ENCODE peak calls at places on chromosomes 5 and 9, in four cellular contexts. E is fibroblast of lung, O is mammary epithelial cell, Z is adipocyte. H is an unnamed sample.

GRCh38 chr9:89663264-89663970 is 58.6 kb downstream of the GADD45G start:
- DNase-seq in O (no peak), E (no peak), Z (no peak), H (no peak)

GRCh38 chr9:92312887-92313623 is 12.1 kb downstream of the NOL8 start:
- DNase-seq in Z (peak; percentile 22), O (peak; percentile 61), E (no peak), H (no peak)

GRCh38 chr5:1357946-1358725 is 13.2 kb upstream of the CLPTM1L start:
- DNase-seq in O (no peak), E (no peak), Z (no peak), H (no peak)

GRCh38 chr5:31036407-31036806 is 157.1 kb upstream of the CDH6 start:
- DNase-seq in O (no peak), E (peak; percentile 37), Z (peak; percentile 77), H (no peak)

GRCh38 chr5:165201364-165202143 is 1696.1 kb downstream of the MAT2B start:
- DNase-seq in Z (no peak), O (peak; percentile 1), E (peak; percentile 90), H (no peak)

GRCh38 chr9:78443946-78444345 is 147.0 kb downstream of the PSAT1 start:
- DNase-seq in Z (no peak), E (no peak), O (no peak), H (no peak)

GRCh38 chr9:89781838-89782237 is 177.0 kb downstream of the GADD45G start:
- DNase-seq in O (no peak), E (no peak), Z (no peak), H (no peak)

GRCh38 chr5:154970759-154971158 is 29.9 kb downstream of the MRPL22 start:
- DNase-seq in Z (no peak), E (no peak), O (peak; percentile 36), H (no peak)

GRCh38 chr9:130696139-130696650 is 2.6 kb downstream of the EXOSC2 start:
- DNase-seq in O (no peak), E (no peak), Z (no peak), H (no peak)

GRCh38 chr5:102130386-102130785 is 165.7 kb downstream of the SLCO4C1 start:
- DNase-seq in Z (no peak), O (no peak), E (no peak), H (no peak)

GRCh38 chr9:81848472-81848871 is 79.8 kb upstream of the SPATA31D4 start:
- DNase-seq in Z (peak; percentile 65), O (peak; percentile 32), E (peak; percentile 66), H (no peak)

DNA sequence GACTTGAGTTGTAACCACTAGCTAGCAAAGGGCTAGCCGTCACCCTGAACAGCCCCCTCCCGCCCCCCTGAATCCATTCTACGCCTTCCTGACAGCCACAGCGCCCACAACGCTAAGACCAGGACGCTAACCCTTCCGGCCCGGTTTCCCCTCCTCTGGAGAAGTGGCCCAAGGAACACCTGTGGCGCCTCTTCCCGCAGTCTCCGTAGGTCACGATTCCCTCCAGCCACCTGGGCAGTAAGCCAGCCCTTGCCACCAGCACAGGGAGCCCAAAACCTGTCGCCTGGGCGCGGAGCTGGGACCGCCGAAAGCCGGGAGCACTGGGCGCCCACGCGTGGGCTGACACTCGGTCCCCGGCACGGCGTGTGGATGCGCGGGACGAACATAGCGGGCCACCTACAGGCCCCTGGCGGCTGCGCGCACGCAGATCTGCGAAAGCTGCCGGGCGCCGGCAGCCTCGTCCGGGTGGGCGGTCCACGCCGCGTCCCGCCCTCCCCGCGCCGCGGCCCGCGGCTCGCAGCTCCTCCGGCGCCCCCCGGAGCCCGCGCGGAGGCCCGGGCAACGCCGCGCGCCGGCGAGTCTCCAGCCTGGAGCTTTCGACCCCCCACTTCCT is 596 bp downstream of the IRF1 start:
- DNase-seq in E (peak; percentile 45), O (no peak), Z (peak; percentile 75), H (peak; percentile 64)
- H3K4me3 ChIP-seq in E (peak overlapping the region; percentile 90), O (peak overlapping the region; percentile 86), Z (peak overlapping the region; percentile 93), H (peak overlapping the region; percentile 85)

GRCh38 chr9:121194730-121195129 is 6.9 kb downstream of the RAB14 start:
- DNase-seq in O (peak; percentile 85), E (no peak), Z (no peak), H (no peak)
- H3K4me1 ChIP-seq in O (peaks cover 42% of the 10 kb centered on the region), E (peaks cover 8% of the 10 kb centered on the region), Z (peaks cover 97% of the 10 kb centered on the region), H (peaks cover 56% of the 10 kb centered on the region)

GRCh38 chr9:91117959-91118651 is 243.6 kb downstream of the AUH start:
- DNase-seq in Z (peak; percentile 80), O (no peak), E (peak; percentile 95), H (peak; percentile 87)

GRCh38 chr9:91117474-91117891 is 244.2 kb downstream of the AUH start:
- DNase-seq in O (no peak), E (no peak), Z (no peak), H (peak; percentile 53)

GRCh38 chr9:91120200-91120599 is 241.5 kb downstream of the AUH start:
- DNase-seq in E (no peak), Z (no peak), O (no peak), H (no peak)

GRCh38 chr9:91119147-91119546 is 242.6 kb downstream of the AUH start:
- DNase-seq in E (peak; percentile 54), Z (peak; percentile 72), O (peak; percentile 81), H (no peak)

DNA sequence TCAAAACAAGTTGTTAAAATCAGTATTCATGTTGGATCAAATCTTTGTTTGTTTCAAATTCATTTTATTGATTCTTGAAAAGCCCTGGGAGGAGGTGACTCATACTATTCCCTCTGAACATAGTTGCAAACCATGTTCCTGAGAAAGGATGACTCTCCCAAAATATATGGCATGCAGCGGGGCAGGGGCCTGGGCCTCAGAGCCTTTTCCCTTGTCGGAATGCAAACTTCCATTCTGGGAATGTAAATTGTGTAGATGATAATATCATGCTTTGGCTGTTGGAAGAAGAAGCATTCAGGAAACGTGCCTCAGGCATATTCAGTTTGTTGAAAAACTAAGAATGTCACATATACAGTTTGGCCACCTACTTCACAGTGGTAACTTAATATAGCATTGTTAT is 242.0 kb downstream of the AUH start:
- DNase-seq in Z (peak; percentile 76), E (peak; percentile 84), O (peak; percentile 36), H (no peak)
- H3K4me3 ChIP-seq in Z (peak overlapping the region; percentile 72), E (no peak overlapping the region), O (no peak overlapping the region), H (no peak overlapping the region)

DNA sequence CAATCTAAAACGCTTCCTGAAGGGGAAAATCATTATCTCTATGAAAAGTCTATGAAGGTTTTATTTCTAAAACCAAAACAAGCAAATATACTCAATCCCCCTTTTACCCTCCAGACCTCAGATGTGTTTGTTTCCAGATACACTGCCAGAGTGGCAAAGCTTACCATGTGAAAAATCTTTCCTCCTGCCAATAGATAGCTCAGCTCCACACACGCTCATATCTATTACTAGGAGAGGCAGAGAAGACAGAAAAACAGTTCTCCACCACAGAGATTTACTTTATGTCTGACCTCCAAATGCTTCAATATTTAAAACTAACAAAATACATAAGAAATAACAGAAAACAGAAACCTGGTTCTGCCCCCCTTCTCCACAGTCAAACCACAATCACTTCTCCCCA is 7.0 kb downstream of the IRX2 start:
- DNase-seq in O (no peak), E (no peak), Z (no peak), H (no peak)
- H3K4me1 ChIP-seq in O (peaks cover 51% of the 10 kb centered on the region), E (no peaks in the 10 kb centered on the region), Z (peaks cover 19% of the 10 kb centered on the region), H (no peaks in the 10 kb centered on the region)

DNA sequence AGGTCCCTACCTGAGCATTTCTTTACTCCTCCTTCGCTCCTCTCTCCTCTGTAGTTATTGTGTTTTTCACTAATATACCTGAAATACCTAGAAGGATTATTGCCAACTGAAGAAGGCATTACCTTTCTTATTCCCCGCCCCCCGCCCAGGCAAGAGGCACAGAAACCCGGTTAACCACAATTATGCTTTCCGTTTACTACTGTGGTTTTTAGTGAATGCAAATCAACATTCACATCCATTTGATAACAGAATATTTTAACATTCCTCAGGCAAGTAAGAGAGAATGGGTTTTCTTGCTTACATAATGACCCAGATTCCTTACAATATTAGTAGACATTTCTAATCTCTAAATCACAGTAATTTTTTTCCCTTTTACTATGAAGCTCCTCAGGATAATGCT is 137.0 kb downstream of the PCSK5 start:
- DNase-seq in E (no peak), O (peak; percentile 42), Z (no peak), H (no peak)
- H3K4me3 ChIP-seq in E (no peak overlapping the region), O (no peak overlapping the region), Z (no peak overlapping the region), H (no peak overlapping the region)